ENCODE peak calls at places on chromosomes 3 and 15, in four cellular contexts. S, T, K and I are unnamed samples. For H3K36me3, the result is how much of the 10 kb centered on the place peaks cover.

GRCh38 chr15:58742424-58743160 is 6.9 kb downstream of the ADAM10 start:
- ATAC-seq in S (peak), T (no peak), K (peak), I (no peak)

GRCh38 chr3:71851878-71852277 is 66.9 kb upstream of the PROK2 start:
- ATAC-seq in S (no peak), T (no peak), K (no peak), I (no peak)

GRCh38 chr3:5197470-5198312 is 10.2 kb downstream of the EDEM1 start:
- ATAC-seq in S (no peak), T (no peak), K (peak), I (peak)

GRCh38 chr3:17915341-17915740 is 172.9 kb upstream of the TBC1D5 start:
- ATAC-seq in S (no peak), T (no peak), K (no peak), I (no peak)

GRCh38 chr3:20515834-20516233 is 329.8 kb upstream of the SGO1 start:
- ATAC-seq in S (no peak), T (no peak), K (no peak), I (no peak)

GRCh38 chr3:160174621-160175020 is 50.6 kb upstream of the C3orf80 start:
- ATAC-seq in S (no peak), T (no peak), K (no peak), I (no peak)

GRCh38 chr3:173711619-173712018 is 314.1 kb downstream of the NLGN1 start:
- ATAC-seq in S (peak), T (no peak), K (peak), I (no peak)

GRCh38 chr3:31508452-31509146 is 24.1 kb upstream of the STT3B start:
- ATAC-seq in S (no peak), T (no peak), K (no peak), I (no peak)

GRCh38 chr3:194150252-194150934 is 14.4 kb downstream of the HES1 start:
- ATAC-seq in S (no peak), T (no peak), K (no peak), I (no peak)

GRCh38 chr3:43953814-43954241 is 263.1 kb downstream of the ABHD5 start:
- ATAC-seq in S (peak), T (peak), K (no peak), I (no peak)

GRCh38 chr3:27923349-27924068 is 201.4 kb upstream of the EOMES start:
- ATAC-seq in S (no peak), T (no peak), K (no peak), I (no peak)

GRCh38 chr3:128567141-128567540 is 74.1 kb upstream of the GATA2 start:
- ATAC-seq in S (no peak), T (no peak), K (no peak), I (no peak)

GRCh38 chr3:8329598-8329997 is 172.0 kb upstream of the LMCD1 start:
- ATAC-seq in S (no peak), T (no peak), K (no peak), I (no peak)

GRCh38 chr15:79006071-79006470 is 61.2 kb upstream of the CTSH start:
- ATAC-seq in S (no peak), T (no peak), K (no peak), I (no peak)

GRCh38 chr15:79003896-79004295 is 59.0 kb upstream of the CTSH start:
- ATAC-seq in S (no peak), T (no peak), K (no peak), I (no peak)

GRCh38 chr15:79004336-79004735 is 59.5 kb upstream of the CTSH start:
- ATAC-seq in S (peak), T (no peak), K (peak), I (peak)

GRCh38 chr15:79002631-79003030 is 57.8 kb upstream of the CTSH start:
- ATAC-seq in S (no peak), T (no peak), K (no peak), I (no peak)

DNA sequence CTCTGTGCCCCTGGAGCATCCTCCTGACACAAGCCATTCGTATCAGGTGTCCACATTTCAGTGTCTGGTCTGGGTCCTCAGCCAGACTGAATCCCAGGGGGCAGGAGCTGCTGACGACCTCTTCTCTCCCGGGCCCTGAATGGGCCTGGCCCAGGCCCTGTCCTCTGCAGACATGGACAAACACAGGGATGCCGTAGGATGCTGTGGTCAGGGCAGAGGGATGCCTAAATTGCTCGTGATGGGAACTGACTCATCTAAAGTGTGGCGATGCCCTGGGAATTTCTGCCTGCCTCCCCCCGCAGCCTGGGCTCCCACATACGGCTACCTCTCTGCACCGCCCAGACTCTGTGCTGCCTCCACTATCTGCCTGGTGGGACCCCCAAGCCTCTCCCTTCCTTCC is 58.5 kb upstream of the CTSH start:
- ATAC-seq in S (no peak), T (no peak), K (no peak), I (no peak)
- H3K27ac ChIP-seq in S (no peak), T (no peak), K (no peak), I (no peak)

GRCh38 chr3:16338999-16339398 is 74.0 kb downstream of the OXNAD1 start:
- ATAC-seq in S (peak), T (peak), K (peak), I (peak)
- H3K36me3 ChIP-seq in S (under half), T (under half), K (under half), I (under half)

GRCh38 chr3:156691920-156692319 is 17.5 kb downstream of the TIPARP start:
- ATAC-seq in S (no peak), T (no peak), K (peak), I (no peak)
- TF ChIP-seq POLR2A in S (no peak), T (no peak), K (no peak), I (no peak)

DNA sequence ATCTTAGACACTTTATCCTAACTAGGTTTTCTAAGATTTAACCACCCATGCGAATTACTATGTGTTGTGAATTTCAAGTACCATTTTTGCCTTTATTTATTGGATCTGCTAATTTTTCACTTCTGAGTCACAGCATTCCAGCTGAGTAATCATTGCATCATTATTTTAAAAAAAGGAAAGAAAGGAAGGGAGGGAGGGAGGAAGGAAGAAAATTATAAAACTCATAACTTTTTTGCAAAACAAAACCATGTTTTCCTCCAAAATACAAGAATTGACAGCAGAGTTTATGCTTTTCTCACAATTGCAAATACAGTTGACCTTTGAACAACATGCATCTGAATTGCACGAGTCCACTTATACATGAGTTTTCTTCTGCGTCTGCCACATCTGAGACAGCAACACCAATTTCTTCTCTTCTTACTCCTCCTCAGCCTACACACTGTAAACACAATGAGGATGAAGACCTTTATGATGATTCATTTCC is 651.4 kb upstream of the NECTIN3 start:
- ATAC-seq in S (no peak), T (no peak), K (peak), I (peak)
- H3K27ac ChIP-seq in S (no peak), T (no peak), K (no peak), I (no peak)

GRCh38 chr3:152241142-152242067 is 27.3 kb upstream of the MBNL1 start:
- ATAC-seq in S (no peak), T (no peak), K (no peak), I (no peak)

GRCh38 chr3:152243301-152243711 is 25.4 kb upstream of the MBNL1 start:
- ATAC-seq in S (no peak), T (no peak), K (no peak), I (no peak)

GRCh38 chr3:152245498-152246175 is 23.1 kb upstream of the MBNL1 start:
- ATAC-seq in S (no peak), T (no peak), K (no peak), I (no peak)

GRCh38 chr3:152244156-152244888 is 24.4 kb upstream of the MBNL1 start:
- ATAC-seq in S (no peak), T (no peak), K (peak), I (no peak)
- H3K36me3 ChIP-seq in S (under half), T (under half), K (under half), I (under half)

DNA sequence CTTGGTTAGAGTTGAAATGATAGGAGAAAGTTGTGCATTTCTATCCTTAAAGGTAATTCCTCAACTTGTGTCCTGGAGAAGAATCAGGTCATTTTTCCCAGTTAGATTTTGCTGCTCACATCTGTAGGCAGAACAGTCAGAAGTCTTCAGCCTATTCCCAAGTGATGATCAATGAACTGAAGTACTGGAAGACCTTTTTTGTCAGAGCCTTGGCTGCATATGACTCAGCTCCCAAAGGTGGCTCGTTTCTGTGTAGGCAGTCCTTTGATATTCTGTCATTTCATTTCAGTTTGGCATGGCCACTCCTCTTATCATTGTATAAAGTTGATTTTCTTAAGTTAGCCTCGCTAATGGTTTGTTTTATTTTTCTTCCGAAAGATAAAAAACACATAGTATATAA is 90.7 kb downstream of the KLHL25 start:
- ATAC-seq in S (no peak), T (no peak), K (peak), I (no peak)
- TF ChIP-seq POLR2A in S (no peak), T (no peak), K (no peak), I (no peak)

GRCh38 chr15:22951381-22952280 is 28.5 kb downstream of the CYFIP1 start:
- ATAC-seq in S (peak), T (no peak), K (no peak), I (no peak)
- H3K27ac ChIP-seq in S (peak), T (peak), K (peak), I (peak)

GRCh38 chr3:10280177-10280529 is 12.6 kb downstream of the GHRL start:
- ATAC-seq in S (no peak), T (no peak), K (no peak), I (no peak)
- H3K36me3 ChIP-seq in S (under half), T (half or more), K (half or more), I (half or more)

GRCh38 chr15:57306944-57307411 is 69.3 kb upstream of the CGNL1 start:
- ATAC-seq in S (peak), T (peak), K (peak), I (no peak)
- TF ChIP-seq POLR2A in S (no peak), T (no peak), K (no peak), I (no peak)

GRCh38 chr15:31473384-31474058 is 146.9 kb downstream of the KLF13 start:
- ATAC-seq in S (no peak), T (no peak), K (no peak), I (no peak)

GRCh38 chr15:31472636-31473383 is 146.2 kb downstream of the KLF13 start:
- ATAC-seq in S (peak), T (no peak), K (peak), I (peak)

GRCh38 chr15:31470756-31471155 is 144.1 kb downstream of the KLF13 start:
- ATAC-seq in S (no peak), T (no peak), K (no peak), I (no peak)

GRCh38 chr15:31469801-31470545 is 143.3 kb downstream of the KLF13 start:
- ATAC-seq in S (no peak), T (no peak), K (no peak), I (no peak)

GRCh38 chr15:31471731-31472430 is 145.2 kb downstream of the KLF13 start:
- ATAC-seq in S (peak), T (peak), K (peak), I (peak)
- H3K27ac ChIP-seq in S (no peak), T (no peak), K (no peak), I (peak)